ENCODE peak calls at places on chromosomes 11 and 22, in seven cellular contexts. T, B, W, I, G, Y and N are unnamed samples.

GRCh38 chr11:77095551-77096490 is 6.8 kb upstream of the OMP start:
- DNase-seq in T (no peak), B (no peak), W (no peak), I (no peak), G (no peak), Y (no peak), N (no peak)

GRCh38 chr11:71334191-71334590 is 81.8 kb upstream of the SHANK2 start:
- DNase-seq in T (no peak), B (no peak), W (no peak), I (no peak), G (no peak), Y (no peak), N (no peak)

GRCh38 chr11:114322934-114323333 is 26.7 kb downstream of the NNMT start:
- DNase-seq in T (no peak), B (no peak), W (no peak), I (no peak), G (no peak), Y (no peak), N (no peak)

GRCh38 chr11:113014731-113015455 is 53.7 kb downstream of the NCAM1 start:
- DNase-seq in T (peak), B (no peak), W (no peak), I (no peak), G (no peak), Y (no peak), N (no peak)

GRCh38 chr11:35714882-35715612 is 52.5 kb downstream of the TRIM44 start:
- DNase-seq in T (no peak), B (no peak), W (peak), I (no peak), G (no peak), Y (no peak), N (no peak)

GRCh38 chr22:39942433-39943213 is 17.6 kb upstream of the TMA7B start:
- DNase-seq in T (no peak), B (no peak), W (no peak), I (no peak), G (no peak), Y (no peak), N (no peak)

GRCh38 chr22:34645375-34645774 is 420.6 kb upstream of the ISX start:
- DNase-seq in T (no peak), B (no peak), W (no peak), I (no peak), G (no peak), Y (no peak), N (no peak)

GRCh38 chr22:39388261-39389011 is 11.1 kb upstream of the TAB1 start:
- DNase-seq in T (peak), B (peak), W (peak), I (peak), G (peak), Y (peak), N (peak)

GRCh38 chr22:31579835-31580242 is 82.2 kb downstream of the PISD start:
- DNase-seq in T (no peak), B (no peak), W (peak), I (no peak), G (no peak), Y (no peak), N (no peak)

GRCh38 chr11:2904153-2905052 is 18.8 kb upstream of the CDKN1C start:
- DNase-seq in T (no peak), B (no peak), W (no peak), I (no peak), G (peak), Y (no peak), N (no peak)

GRCh38 chr22:50581950-50582561 is 593 bp downstream of the CHKB start:
- DNase-seq in T (no peak), B (no peak), W (no peak), I (no peak), G (no peak), Y (no peak), N (no peak)

GRCh38 chr11:99015634-99016454 is 4.9 kb upstream of the CNTN5 start:
- DNase-seq in T (no peak), B (peak), W (peak), I (no peak), G (no peak), Y (no peak), N (no peak)

GRCh38 chr11:47264119-47264915 is 5.6 kb upstream of the MADD start:
- DNase-seq in T (no peak), B (no peak), W (peak), I (no peak), G (no peak), Y (no peak), N (no peak)

GRCh38 chr11:9053631-9054030 is 37.8 kb downstream of the SCUBE2 start:
- DNase-seq in T (no peak), B (no peak), W (no peak), I (no peak), G (no peak), Y (no peak), N (no peak)

GRCh38 chr22:39546889-39547586 is 14.5 kb upstream of the RPS19BP1 start:
- DNase-seq in T (no peak), B (no peak), W (peak), I (no peak), G (no peak), Y (no peak), N (no peak)

GRCh38 chr11:96259053-96259837 is 83.8 kb downstream of the MAML2 start:
- DNase-seq in T (no peak), B (peak), W (peak), I (no peak), G (no peak), Y (no peak), N (no peak)

GRCh38 chr22:20239063-20239950 is 28.8 kb downstream of the RTN4R start:
- DNase-seq in T (peak), B (peak), W (no peak), I (no peak), G (no peak), Y (no peak), N (no peak)

GRCh38 chr11:12698049-12698448 is 23.8 kb downstream of the TEAD1 start:
- DNase-seq in T (no peak), B (no peak), W (no peak), I (no peak), G (no peak), Y (no peak), N (no peak)

GRCh38 chr11:1640076-1640946 is 10.7 kb downstream of the KRTAP5-5 start:
- DNase-seq in T (no peak), B (peak), W (no peak), I (no peak), G (peak), Y (peak), N (no peak)

GRCh38 chr11:104609766-104610165 is 288.5 kb downstream of the CASP12 start:
- DNase-seq in T (no peak), B (no peak), W (no peak), I (no peak), G (no peak), Y (no peak), N (no peak)

GRCh38 chr11:46504817-46505613 is 88.8 kb downstream of the AMBRA1 start:
- DNase-seq in T (no peak), B (no peak), W (peak), I (no peak), G (no peak), Y (no peak), N (no peak)

GRCh38 chr11:46484101-46484500 is 92.5 kb upstream of the CHRM4 start:
- DNase-seq in T (no peak), B (no peak), W (no peak), I (no peak), G (no peak), Y (no peak), N (no peak)

GRCh38 chr22:27045103-27045940 is 387.9 kb downstream of the MIAT start:
- DNase-seq in T (no peak), B (no peak), W (peak), I (no peak), G (peak), Y (no peak), N (no peak)

GRCh38 chr11:68412593-68413475 is 47.7 kb upstream of the PPP6R3 start:
- DNase-seq in T (peak), B (no peak), W (peak), I (peak), G (no peak), Y (no peak), N (no peak)

GRCh38 chr22:42316988-42317387 is 46.5 kb upstream of the TCF20 start:
- DNase-seq in T (peak), B (no peak), W (peak), I (peak), G (peak), Y (no peak), N (no peak)

GRCh38 chr11:120225372-120225909 is 14.5 kb upstream of the POU2F3 start:
- DNase-seq in T (no peak), B (no peak), W (peak), I (no peak), G (no peak), Y (no peak), N (no peak)

GRCh38 chr11:17076517-17077239 is 789 bp downstream of the RPS13 start:
- DNase-seq in T (no peak), B (peak), W (peak), I (no peak), G (no peak), Y (no peak), N (no peak)

GRCh38 chr11:69718147-69718546 is 14.3 kb upstream of the FGF19 start:
- DNase-seq in T (no peak), B (peak), W (peak), I (no peak), G (peak), Y (peak), N (no peak)

GRCh38 chr22:37561209-37562048 is 1.1 kb downstream of the CDC42EP1 start:
- DNase-seq in T (peak), B (peak), W (peak), I (peak), G (peak), Y (peak), N (peak)

GRCh38 chr11:68150029-68150428 is 28.8 kb upstream of the CHKA start:
- DNase-seq in T (no peak), B (no peak), W (peak), I (no peak), G (peak), Y (no peak), N (no peak)

GRCh38 chr11:127017482-127017881 is 16.9 kb upstream of the KIRREL3 start:
- DNase-seq in T (no peak), B (no peak), W (peak), I (no peak), G (peak), Y (no peak), N (no peak)
- TF ChIP-seq CTCF in T (no peak), B (no peak), W (peak), I (no peak), G (peak), Y (peak), N (no peak)

GRCh38 chr11:82676483-82677094 is 57.1 kb downstream of the FAM181B start:
- DNase-seq in T (no peak), B (no peak), W (no peak), I (no peak), G (no peak), Y (no peak), N (no peak)
- TF ChIP-seq CTCF in T (no peak), B (peak), W (peak), I (no peak), G (no peak), Y (peak), N (no peak)

GRCh38 chr11:106228996-106229395 is 151.5 kb downstream of the AASDHPPT start:
- DNase-seq in T (no peak), B (no peak), W (no peak), I (no peak), G (no peak), Y (no peak), N (no peak)

GRCh38 chr11:106234794-106235193 is 157.3 kb downstream of the AASDHPPT start:
- DNase-seq in T (no peak), B (no peak), W (no peak), I (no peak), G (no peak), Y (no peak), N (no peak)

GRCh38 chr11:106233191-106233590 is 155.7 kb downstream of the AASDHPPT start:
- DNase-seq in T (no peak), B (no peak), W (no peak), I (no peak), G (no peak), Y (no peak), N (no peak)

GRCh38 chr11:106236295-106236694 is 158.8 kb downstream of the AASDHPPT start:
- DNase-seq in T (no peak), B (no peak), W (no peak), I (no peak), G (no peak), Y (no peak), N (no peak)

DNA sequence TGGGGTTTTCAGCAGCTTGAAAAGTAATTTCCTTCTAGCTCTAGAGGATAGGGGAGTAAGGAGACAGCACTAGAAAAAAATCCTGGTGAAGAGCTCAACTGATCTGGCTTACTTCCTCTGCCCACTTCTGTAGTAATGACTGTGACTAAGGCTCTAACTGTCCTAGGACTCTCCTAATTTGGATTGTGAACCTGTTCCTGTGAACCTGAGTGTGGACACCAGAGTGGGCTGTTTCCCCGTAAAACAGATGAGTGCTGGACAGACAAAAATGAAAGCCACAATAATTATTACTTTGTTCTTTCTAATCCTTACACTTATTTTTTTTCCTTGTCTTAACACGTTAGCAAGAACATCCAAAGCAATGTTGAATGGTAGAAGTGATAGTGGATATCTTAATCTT is 154.1 kb downstream of the AASDHPPT start:
- DNase-seq in T (no peak), B (no peak), W (peak), I (no peak), G (no peak), Y (no peak), N (no peak)
- TF ChIP-seq CTCF in T (peak), B (no peak), W (peak), I (no peak), G (no peak), Y (peak), N (no peak)

GRCh38 chr11:7168741-7168990 is 79.9 kb downstream of the RBMXL2 start:
- DNase-seq in T (no peak), B (no peak), W (no peak), I (no peak), G (no peak), Y (no peak), N (no peak)

GRCh38 chr11:7165911-7166310 is 77.1 kb downstream of the RBMXL2 start:
- DNase-seq in T (no peak), B (no peak), W (no peak), I (no peak), G (no peak), Y (no peak), N (no peak)

GRCh38 chr11:7170431-7170830 is 81.3 kb upstream of the SYT9 start:
- DNase-seq in T (no peak), B (no peak), W (no peak), I (no peak), G (no peak), Y (no peak), N (no peak)

GRCh38 chr11:7167976-7168740 is 79.4 kb downstream of the RBMXL2 start:
- DNase-seq in T (no peak), B (no peak), W (no peak), I (no peak), G (no peak), Y (no peak), N (no peak)
- TF ChIP-seq CTCF in T (no peak), B (no peak), W (peak), I (no peak), G (no peak), Y (peak), N (no peak)